ENCODE peak calls at places on chromosome 3, in seven cellular contexts. U, M, R, L, A, H and P are unnamed samples.

GRCh38 chr3:179551383-179551782 is 11.3 kb upstream of the ACTL6A start:
- DNase-seq in M (no peak), L (no peak), H (peak), A (no peak), R (no peak), U (no peak), P (peak)

GRCh38 chr3:51099794-51100542 is 285.1 kb upstream of the MANF start:
- DNase-seq in U (peak), H (peak), M (no peak), R (peak), A (peak), L (no peak), P (peak)

GRCh38 chr3:135560847-135561246 is 404.7 kb upstream of the PPP2R3A start:
- DNase-seq in M (no peak), A (no peak), H (no peak), R (no peak), U (no peak), L (no peak), P (no peak)

GRCh38 chr3:61445924-61446323 is 115.4 kb upstream of the PTPRG start:
- DNase-seq in A (no peak), H (no peak), U (no peak), R (no peak), M (no peak), L (no peak), P (no peak)

GRCh38 chr3:197019021-197019420 is 10.6 kb downstream of the MELTF start:
- DNase-seq in A (no peak), R (peak), H (no peak), L (no peak), M (no peak), U (no peak), P (no peak)

GRCh38 chr3:29764603-29765254 is 483.9 kb downstream of the RBMS3 start:
- DNase-seq in U (peak), M (no peak), R (no peak), L (no peak), H (peak), A (no peak), P (peak)

GRCh38 chr3:104909721-104910120 is 457.0 kb upstream of the ALCAM start:
- DNase-seq in L (no peak), U (peak), R (no peak), H (peak), M (no peak), A (no peak), P (no peak)

GRCh38 chr3:126370606-126371005 is 13.4 kb upstream of the KLF15 start:
- DNase-seq in L (no peak), U (no peak), H (no peak), R (no peak), A (no peak), M (no peak), P (no peak)

GRCh38 chr3:52193059-52193458 is 4.9 kb upstream of the ALAS1 start:
- DNase-seq in L (no peak), M (no peak), H (peak), U (peak), A (no peak), R (no peak), P (peak)

GRCh38 chr3:160125188-160125587 is 100.0 kb upstream of the C3orf80 start:
- DNase-seq in A (no peak), M (no peak), R (no peak), L (no peak), H (no peak), U (no peak), P (no peak)

GRCh38 chr3:160124224-160124623 is 101.0 kb upstream of the C3orf80 start:
- DNase-seq in A (no peak), M (no peak), H (no peak), U (no peak), R (no peak), L (no peak), P (no peak)

GRCh38 chr3:160127308-160127707 is 97.9 kb upstream of the C3orf80 start:
- DNase-seq in R (no peak), M (no peak), H (no peak), U (no peak), L (no peak), A (no peak), P (no peak)

GRCh38 chr3:160126761-160127160 is 98.5 kb upstream of the C3orf80 start:
- DNase-seq in A (no peak), L (no peak), H (no peak), R (no peak), U (no peak), M (no peak), P (no peak)

GRCh38 chr3:160126046-160126445 is 99.2 kb upstream of the C3orf80 start:
- DNase-seq in M (no peak), R (no peak), H (no peak), U (no peak), A (no peak), L (no peak), P (no peak)
- H3K4me2 ChIP-seq in M (no peak), R (no peak), H (no peak), U (no peak), A (no peak), L (no peak), P (no peak)

GRCh38 chr3:167749728-167750127 is 14.2 kb downstream of the SERPINI1 start:
- DNase-seq in L (no peak), M (no peak), H (no peak), U (no peak), R (no peak), A (no peak), P (no peak)
- H3K4me2 ChIP-seq in L (no peak), M (peak), H (no peak), U (no peak), R (no peak), A (no peak), P (no peak)

DNA sequence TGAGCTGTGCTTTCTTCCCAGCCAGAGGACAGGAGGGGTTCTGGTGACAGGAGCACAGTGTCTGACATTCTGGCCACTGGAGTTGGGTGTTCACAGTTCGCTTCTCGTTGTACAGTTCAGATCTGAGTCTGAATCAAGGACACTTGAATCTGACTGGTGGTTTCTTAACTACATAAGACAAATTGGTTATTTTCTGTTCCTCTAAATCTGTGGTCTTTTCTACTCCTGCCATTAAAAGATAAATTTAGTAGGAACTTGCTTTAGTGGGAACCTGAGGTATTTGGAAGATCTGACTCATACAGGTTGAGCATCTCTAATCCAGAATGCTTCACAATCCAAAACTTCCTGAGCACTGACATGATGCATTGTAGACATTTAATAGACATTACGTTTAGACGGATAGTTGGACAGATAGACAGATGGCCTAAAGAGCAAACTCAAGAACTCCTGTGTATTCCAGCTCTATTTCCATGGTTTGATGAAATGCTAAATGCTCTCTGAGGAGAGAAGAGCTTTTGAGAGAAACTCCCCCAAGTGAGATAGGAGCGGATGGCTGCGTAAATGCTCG is 71.0 kb downstream of the CCK start:
- DNase-seq in U (no peak), L (peak), R (no peak), H (no peak), A (no peak), M (no peak), P (no peak)
- H3K4me2 ChIP-seq in U (no peak), L (peak), R (no peak), H (no peak), A (no peak), M (peak), P (no peak)

GRCh38 chr3:188198001-188198400 is 44.0 kb downstream of the LPP start:
- DNase-seq in A (no peak), L (no peak), U (no peak), H (no peak), R (no peak), M (no peak), P (no peak)
- H3K4me2 ChIP-seq in A (no peak), L (no peak), U (no peak), H (no peak), R (no peak), M (no peak), P (no peak)